ENCODE peak calls at places on chromosomes 7 and 10, in seven cellular contexts. A, X, J, D, O, G and W are unnamed samples.

GRCh38 chr10:74079028-74079913 is 71.4 kb downstream of the AP3M1 start:
- DNase-seq in A (no peak), X (no peak), J (no peak), D (no peak), O (no peak), G (no peak), W (no peak)

GRCh38 chr7:115229401-115230083 is 307.6 kb downstream of the MDFIC start:
- DNase-seq in A (no peak), X (no peak), J (no peak), D (no peak), O (no peak), G (no peak), W (no peak)

GRCh38 chr10:76675951-76676587 is 961.5 kb downstream of the KCNMA1 start:
- DNase-seq in A (no peak), X (peak), J (no peak), D (no peak), O (no peak), G (no peak), W (peak)

GRCh38 chr10:38184477-38184876 is 90.3 kb downstream of the ZNF37A start:
- DNase-seq in A (no peak), X (no peak), J (no peak), D (no peak), O (no peak), G (no peak), W (no peak)

GRCh38 chr10:104345512-104345911 is 7.2 kb upstream of the ITPRIP start:
- DNase-seq in A (no peak), X (no peak), J (no peak), D (no peak), O (no peak), G (no peak), W (no peak)

GRCh38 chr10:35533565-35533964 is 71.6 kb upstream of the GJD4 start:
- DNase-seq in A (peak), X (no peak), J (no peak), D (no peak), O (no peak), G (no peak), W (no peak)

GRCh38 chr10:86203162-86203905 is 163.3 kb downstream of the GRID1 start:
- DNase-seq in A (no peak), X (no peak), J (peak), D (peak), O (peak), G (no peak), W (peak)

GRCh38 chr10:34960983-34961382 is 129.2 kb downstream of the CUL2 start:
- DNase-seq in A (no peak), X (no peak), J (no peak), D (no peak), O (no peak), G (no peak), W (no peak)

GRCh38 chr10:78470267-78471103 is 436.8 kb downstream of the RPS24 start:
- DNase-seq in A (peak), X (peak), J (no peak), D (no peak), O (no peak), G (no peak), W (no peak)

GRCh38 chr10:78777466-78778256 is 291.1 kb upstream of the ZMIZ1 start:
- DNase-seq in A (no peak), X (no peak), J (no peak), D (no peak), O (no peak), G (no peak), W (peak)

GRCh38 chr7:144653449-144653848 is 182.4 kb downstream of the TPK1 start:
- DNase-seq in A (no peak), X (no peak), J (no peak), D (no peak), O (no peak), G (no peak), W (no peak)

GRCh38 chr10:77346031-77346430 is 291.6 kb downstream of the KCNMA1 start:
- DNase-seq in A (no peak), X (no peak), J (no peak), D (no peak), O (no peak), G (no peak), W (no peak)

GRCh38 chr10:127702201-127702600 is 34.8 kb upstream of the FOXI2 start:
- DNase-seq in A (no peak), X (peak), J (no peak), D (no peak), O (no peak), G (no peak), W (no peak)

GRCh38 chr7:128939075-128939860 is 1.5 kb downstream of the IRF5 start:
- DNase-seq in A (no peak), X (no peak), J (peak), D (no peak), O (no peak), G (no peak), W (no peak)

GRCh38 chr10:95183132-95183450 is 10.9 kb upstream of the ACSM6 start:
- DNase-seq in A (no peak), X (no peak), J (no peak), D (peak), O (no peak), G (no peak), W (no peak)

GRCh38 chr10:21278491-21279216 is 246.8 kb downstream of the SKIDA1 start:
- DNase-seq in A (no peak), X (peak), J (peak), D (peak), O (peak), G (peak), W (peak)

GRCh38 chr7:8212638-8213037 is 49.3 kb downstream of the ICA1 start:
- DNase-seq in A (no peak), X (no peak), J (no peak), D (no peak), O (no peak), G (no peak), W (no peak)

GRCh38 chr10:81874878-81875679 is at the start of gene NRG3:
- DNase-seq in A (no peak), X (no peak), J (no peak), D (no peak), O (peak), G (no peak), W (no peak)

GRCh38 chr10:61760943-61761824 is 98.5 kb downstream of the CABCOCO1 start:
- DNase-seq in A (no peak), X (no peak), J (no peak), D (no peak), O (no peak), G (peak), W (peak)

GRCh38 chr7:24169077-24169624 is 114.8 kb upstream of the NPY start:
- DNase-seq in A (no peak), X (no peak), J (no peak), D (no peak), O (no peak), G (no peak), W (no peak)

GRCh38 chr10:26792780-26793495 is 67.8 kb downstream of the ABI1 start:
- DNase-seq in A (no peak), X (no peak), J (no peak), D (no peak), O (no peak), G (no peak), W (no peak)

GRCh38 chr10:12807982-12808613 is 193.4 kb downstream of the CCDC3 start:
- DNase-seq in A (no peak), X (no peak), J (no peak), D (no peak), O (no peak), G (no peak), W (no peak)

GRCh38 chr10:57822965-57823364 is 444.7 kb downstream of the IPMK start:
- DNase-seq in A (no peak), X (no peak), J (no peak), D (no peak), O (no peak), G (no peak), W (no peak)

GRCh38 chr7:99267530-99268360 is 4.9 kb upstream of the MYH16 start:
- DNase-seq in A (no peak), X (no peak), J (no peak), D (no peak), O (peak), G (no peak), W (peak)

GRCh38 chr10:63720072-63720537 is 198.9 kb downstream of the REEP3 start:
- DNase-seq in A (peak), X (peak), J (peak), D (peak), O (peak), G (peak), W (peak)

GRCh38 chr7:2260820-2261219 is 18.8 kb downstream of the NUDT1 start:
- DNase-seq in A (peak), X (peak), J (no peak), D (no peak), O (peak), G (no peak), W (no peak)

GRCh38 chr10:103847909-103848468 is 7.4 kb downstream of the SH3PXD2A start:
- DNase-seq in A (no peak), X (no peak), J (peak), D (no peak), O (no peak), G (peak), W (no peak)

GRCh38 chr10:73888514-73888913 is 14.2 kb upstream of the CAMK2G start:
- DNase-seq in A (no peak), X (no peak), J (no peak), D (no peak), O (peak), G (no peak), W (no peak)

GRCh38 chr10:119669975-119670640 is 18.9 kb downstream of the BAG3 start:
- DNase-seq in A (no peak), X (no peak), J (no peak), D (no peak), O (no peak), G (no peak), W (no peak)

GRCh38 chr7:2732959-2733584 is 45.1 kb downstream of the AMZ1 start:
- DNase-seq in A (no peak), X (peak), J (no peak), D (no peak), O (peak), G (no peak), W (peak)

GRCh38 chr10:101843032-101843991 is at the start of gene KCNIP2:
- DNase-seq in A (peak), X (peak), J (peak), D (no peak), O (peak), G (no peak), W (peak)